ENCODE peak calls at places on chromosomes 3 and 15, in five cellular contexts. Z is stimulated activated CD4-positive, alpha-beta T cell treated with anti-CD3 and anti-CD28 coated beads, Interleukin-4, amount 100 ng/mL, for 1 hour; K is CD4-positive, alpha-beta T cell; X is NCI-H1417; N is ecto neural progenitor cell. H is an unnamed sample.

GRCh38 chr3:126908752-126909275 is 74.1 kb upstream of the PLXNA1 start:
- DNase-seq in K (no peak), N (no peak), X (no peak), Z (no peak), H (no peak)

GRCh38 chr15:25092661-25093060 is 137.9 kb downstream of the SNRPN start:
- DNase-seq in X (no peak), K (no peak), N (no peak), Z (no peak), H (no peak)

GRCh38 chr3:4908769-4909156 is 70.5 kb upstream of the BHLHE40 start:
- DNase-seq in K (no peak), X (no peak), Z (no peak), N (no peak), H (no peak)

GRCh38 chr3:170907519-170908234 is 760 bp downstream of the EIF5A2 start:
- DNase-seq in K (no peak), Z (no peak), N (peak), X (no peak), H (no peak)

GRCh38 chr3:50340404-50341329 is at the start of gene RASSF1:
- DNase-seq in K (peak), X (no peak), Z (peak), N (no peak), H (peak)

GRCh38 chr3:37097776-37098175 is 76.6 kb downstream of the LRRFIP2 start:
- DNase-seq in X (no peak), Z (no peak), K (no peak), N (no peak), H (no peak)

GRCh38 chr15:85100186-85100937 is 118.7 kb downstream of the PDE8A start:
- DNase-seq in K (no peak), Z (no peak), X (peak), N (no peak), H (peak)

GRCh38 chr15:63015618-63016017 is 26.9 kb upstream of the TPM1 start:
- DNase-seq in Z (no peak), K (no peak), N (no peak), X (no peak), H (no peak)

GRCh38 chr15:62545392-62546227 is 380.5 kb upstream of the C2CD4B start:
- DNase-seq in Z (no peak), X (no peak), N (no peak), K (no peak), H (no peak)

GRCh38 chr3:901953-902778 is 190.7 kb upstream of the CNTN6 start:
- DNase-seq in X (peak), K (no peak), Z (no peak), N (no peak), H (no peak)

GRCh38 chr3:38353151-38353550 is 6.6 kb downstream of the XYLB start:
- DNase-seq in N (no peak), K (no peak), X (no peak), Z (no peak), H (no peak)

GRCh38 chr3:172751188-172751571 is 654 bp downstream of the ECT2 start:
- DNase-seq in N (no peak), K (no peak), Z (no peak), X (no peak), H (no peak)

H was measured in T follicular helper cell.